ENCODE peak calls at places on chromosomes 5 and 9, in six cellular contexts. F, Z, H, M, E and V are unnamed samples.
A peak's percentile ranks its signal among the peaks of the same experiment; 100 is the strongest.

GRCh38 chr9:6788175-6789016 is 30.6 kb downstream of the KDM4C start:
- DNase-seq in F (no peak), M (peak; percentile 12), H (no peak), Z (peak; percentile 39), E (peak; percentile 14), V (no peak)

GRCh38 chr5:160390787-160391696 is 8.8 kb downstream of the FAM200C start:
- DNase-seq in F (no peak), Z (peak; percentile 11), E (no peak), H (no peak), M (peak; percentile 22), V (no peak)

GRCh38 chr5:181008136-181008535 is 19.5 kb downstream of the BTNL3 start:
- DNase-seq in M (no peak), H (no peak), Z (no peak), E (no peak), F (no peak), V (no peak)

GRCh38 chr5:151750121-151750520 is 8.3 kb downstream of the ATOX1 start:
- DNase-seq in E (no peak), Z (no peak), M (no peak), F (no peak), H (no peak), V (no peak)

GRCh38 chr5:148685520-148686134 is 31.3 kb upstream of the HTR4 start:
- DNase-seq in E (no peak), Z (no peak), H (no peak), F (no peak), M (no peak), V (no peak)

GRCh38 chr5:139600336-139600949 is 39.3 kb downstream of the UBE2D2 start:
- DNase-seq in E (no peak), H (no peak), M (no peak), F (no peak), Z (no peak), V (no peak)

GRCh38 chr9:631596-631995 is 209.9 kb upstream of the DMRT1 start:
- DNase-seq in Z (no peak), H (no peak), E (no peak), M (peak; percentile 85), F (no peak), V (no peak)

GRCh38 chr5:17219006-17219422 is 1.6 kb downstream of the BASP1 start:
- DNase-seq in F (no peak), M (no peak), Z (no peak), H (no peak), E (peak; percentile 53), V (no peak)

GRCh38 chr5:92581690-92582089 is 999.3 kb downstream of the NR2F1-AS1 start:
- DNase-seq in M (no peak), F (no peak), H (no peak), E (no peak), Z (no peak), V (no peak)

GRCh38 chr9:37197158-37198033 is 77.0 kb downstream of the ZCCHC7 start:
- DNase-seq in M (no peak), Z (peak; percentile 30), E (peak; percentile 21), F (no peak), H (no peak), V (peak; percentile 18)

GRCh38 chr9:35835216-35835604 is 6.2 kb downstream of the TMEM8B start:
- DNase-seq in M (no peak), F (no peak), H (no peak), Z (no peak), E (no peak), V (no peak)

GRCh38 chr9:93020151-93020550 is 38.4 kb upstream of the SUSD3 start:
- DNase-seq in F (no peak), M (no peak), H (no peak), E (no peak), Z (no peak), V (no peak)

GRCh38 chr5:100539519-100539918 is 4.3 kb downstream of the FAM174A start:
- DNase-seq in Z (no peak), M (no peak), H (no peak), E (no peak), F (no peak), V (no peak)

GRCh38 chr9:103183569-103184191 is 188.5 kb downstream of the CYLC2 start:
- DNase-seq in F (no peak), E (no peak), Z (no peak), H (no peak), M (no peak), V (peak; percentile 40)

GRCh38 chr9:105877719-105878118 is 183.4 kb downstream of the TMEM38B start:
- DNase-seq in Z (no peak), H (no peak), F (no peak), M (no peak), E (no peak), V (no peak)

GRCh38 chr5:173550641-173551040 is 65.8 kb downstream of the BOD1 start:
- DNase-seq in F (no peak), H (no peak), Z (no peak), E (no peak), M (no peak), V (no peak)

GRCh38 chr9:114098021-114098659 is 952 bp downstream of the KIF12 start:
- DNase-seq in F (no peak), H (no peak), Z (no peak), M (peak; percentile 44), E (peak; percentile 24), V (no peak)

GRCh38 chr5:177404641-177405134 is 4.2 kb upstream of the PFN3 start:
- DNase-seq in M (no peak), H (no peak), Z (no peak), E (no peak), F (no peak), V (no peak)

GRCh38 chr5:105587963-105588662 is 2025.5 kb upstream of the NUDT12 start:
- DNase-seq in M (no peak), H (no peak), Z (no peak), F (no peak), E (no peak), V (no peak)

GRCh38 chr9:120767451-120767850 is 25.8 kb downstream of the FBXW2 start:
- DNase-seq in Z (peak; percentile 10), H (no peak), E (no peak), M (no peak), F (no peak), V (peak; percentile 53)

GRCh38 chr9:105401651-105402050 is 46.2 kb upstream of the FSD1L start:
- DNase-seq in Z (no peak), F (no peak), M (no peak), H (no peak), E (no peak), V (no peak)